ENCODE peak calls at places on chromosomes 16 and 17, in five cellular contexts. U is PC-9, A is heart left ventricle, E is right atrium auricular region, Y is left lung. C is an unnamed sample. For H3K9me3, the result is how much of the 10 kb centered on the place peaks cover.

GRCh38 chr17:15216481-15216880 is 48.6 kb downstream of the PMP22 start:
- DNase-seq in Y (no peak), E (no peak), U (no peak), A (no peak), C (no peak)

GRCh38 chr16:27326738-27327585 is 13.2 kb downstream of the IL4R start:
- DNase-seq in A (peak), Y (peak), U (peak), E (peak), C (peak)

GRCh38 chr16:72927199-72928088 is 120.5 kb downstream of the ZFHX3 start:
- DNase-seq in Y (peak), E (no peak), U (peak), A (no peak), C (no peak)

GRCh38 chr16:23131841-23132576 is 17.2 kb downstream of the USP31 start:
- DNase-seq in Y (no peak), A (no peak), E (no peak), U (no peak), C (no peak)

GRCh38 chr17:41466988-41467387 is at the start of gene KRT32:
- DNase-seq in E (no peak), U (no peak), A (no peak), Y (no peak), C (no peak)

GRCh38 chr17:57574040-57574513 is 171.0 kb downstream of the CCDC182 start:
- DNase-seq in E (peak), A (peak), U (no peak), Y (peak), C (no peak)

GRCh38 chr17:27788919-27789318 is 11.4 kb downstream of the NOS2 start:
- DNase-seq in Y (peak), U (no peak), A (no peak), E (no peak), C (no peak)

GRCh38 chr17:55765472-55765871 is 14.6 kb downstream of the PCTP start:
- DNase-seq in Y (no peak), E (no peak), U (no peak), A (no peak), C (no peak)

GRCh38 chr17:62869885-62870580 is 61.9 kb upstream of the MARCHF10 start:
- DNase-seq in A (no peak), E (no peak), Y (no peak), U (peak), C (no peak)

GRCh38 chr16:29862383-29862883 is 593 bp downstream of the CDIPT start:
- DNase-seq in U (peak), Y (no peak), E (no peak), A (no peak), C (no peak)

GRCh38 chr17:82031885-82032627 is 578 bp downstream of the RAC3 start:
- DNase-seq in E (no peak), U (peak), A (no peak), Y (peak), C (no peak)

GRCh38 chr17:48026503-48027321 is 10.9 kb downstream of the COPZ2 start:
- DNase-seq in Y (peak), U (peak), A (peak), E (peak), C (peak)

GRCh38 chr17:2044263-2044894 is 2.6 kb downstream of the OVCA2 start:
- DNase-seq in E (no peak), A (no peak), Y (no peak), U (no peak), C (no peak)

GRCh38 chr16:11354733-11355574 is 9.7 kb downstream of the RMI2 start:
- DNase-seq in U (no peak), Y (no peak), A (no peak), E (no peak), C (no peak)

GRCh38 chr17:30920282-30920681 is 1.5 kb upstream of the ADAP2 start:
- DNase-seq in A (peak), U (no peak), Y (no peak), E (no peak), C (no peak)

GRCh38 chr17:46822388-46822921 is 4.0 kb upstream of the WNT3 start:
- DNase-seq in E (no peak), U (no peak), Y (peak), A (no peak), C (no peak)

GRCh38 chr16:69340095-69340644 is 598 bp downstream of the NIP7 start:
- DNase-seq in Y (no peak), A (no peak), U (no peak), E (no peak), C (no peak)

GRCh38 chr17:27810211-27810901 is 10.0 kb upstream of the NOS2 start:
- DNase-seq in A (no peak), U (no peak), E (no peak), Y (no peak), C (no peak)

GRCh38 chr17:81512560-81512983 is at the start of gene ACTG1:
- DNase-seq in Y (peak), A (peak), E (peak), U (peak), C (no peak)

GRCh38 chr17:13638855-13639458 is 37.2 kb upstream of the HS3ST3A1 start:
- DNase-seq in A (no peak), E (no peak), U (no peak), Y (no peak), C (no peak)

GRCh38 chr17:80862978-80863377 is 128.7 kb upstream of the CHMP6 start:
- DNase-seq in Y (no peak), U (no peak), A (no peak), E (no peak), C (no peak)

GRCh38 chr16:81175325-81175891 is 63.1 kb upstream of the BCO1 start:
- DNase-seq in E (no peak), A (no peak), Y (no peak), U (peak), C (no peak)

GRCh38 chr17:44522883-44523671 is 19.9 kb upstream of the GPATCH8 start:
- DNase-seq in A (peak), Y (no peak), U (peak), E (peak), C (no peak)

GRCh38 chr17:63082273-63082861 is 116.3 kb downstream of the TANC2 start:
- DNase-seq in E (no peak), U (no peak), A (no peak), Y (no peak), C (no peak)

GRCh38 chr17:60622961-60623360 is 23.0 kb downstream of the PPM1D start:
- DNase-seq in A (no peak), Y (no peak), E (no peak), U (no peak), C (no peak)

GRCh38 chr16:65122974-65123845 is 1.3 kb upstream of the CDH11 start:
- DNase-seq in Y (peak), E (peak), A (peak), U (no peak), C (no peak)

GRCh38 chr16:85465328-85466307 is 147.5 kb upstream of the GSE1 start:
- DNase-seq in U (peak), A (peak), E (peak), Y (no peak), C (no peak)

GRCh38 chr16:65538945-65539344 is 417.1 kb upstream of the CDH11 start:
- DNase-seq in A (no peak), U (no peak), E (no peak), Y (no peak), C (no peak)

GRCh38 chr16:67872631-67873434 is at the start of gene EDC4:
- DNase-seq in A (peak), E (peak), U (peak), Y (peak), C (peak)

GRCh38 chr17:80424261-80424660 is 9.3 kb downstream of the ENDOV start:
- DNase-seq in U (no peak), E (no peak), Y (peak), A (no peak), C (no peak)

GRCh38 chr17:1888741-1889140 is 58.9 kb downstream of the RPA1 start:
- DNase-seq in E (no peak), A (no peak), Y (no peak), U (no peak), C (no peak)

GRCh38 chr17:70863436-70864248 is 694.3 kb downstream of the KCNJ2 start:
- DNase-seq in Y (no peak), U (no peak), A (peak), E (peak), C (no peak)

GRCh38 chr16:78256686-78257375 is 157.4 kb downstream of the WWOX start:
- DNase-seq in Y (no peak), A (no peak), E (no peak), U (no peak), C (no peak)

GRCh38 chr17:41507315-41507880 is 2.0 kb upstream of the KRT13 start:
- DNase-seq in E (no peak), U (peak), A (no peak), Y (peak), C (no peak)

GRCh38 chr17:65495255-65496060 is 66.0 kb downstream of the AXIN2 start:
- DNase-seq in U (peak), Y (no peak), E (no peak), A (no peak), C (no peak)

GRCh38 chr17:29176500-29177351 is 3.5 kb downstream of the MYO18A start:
- DNase-seq in U (peak), E (no peak), A (peak), Y (peak), C (no peak)

DNA sequence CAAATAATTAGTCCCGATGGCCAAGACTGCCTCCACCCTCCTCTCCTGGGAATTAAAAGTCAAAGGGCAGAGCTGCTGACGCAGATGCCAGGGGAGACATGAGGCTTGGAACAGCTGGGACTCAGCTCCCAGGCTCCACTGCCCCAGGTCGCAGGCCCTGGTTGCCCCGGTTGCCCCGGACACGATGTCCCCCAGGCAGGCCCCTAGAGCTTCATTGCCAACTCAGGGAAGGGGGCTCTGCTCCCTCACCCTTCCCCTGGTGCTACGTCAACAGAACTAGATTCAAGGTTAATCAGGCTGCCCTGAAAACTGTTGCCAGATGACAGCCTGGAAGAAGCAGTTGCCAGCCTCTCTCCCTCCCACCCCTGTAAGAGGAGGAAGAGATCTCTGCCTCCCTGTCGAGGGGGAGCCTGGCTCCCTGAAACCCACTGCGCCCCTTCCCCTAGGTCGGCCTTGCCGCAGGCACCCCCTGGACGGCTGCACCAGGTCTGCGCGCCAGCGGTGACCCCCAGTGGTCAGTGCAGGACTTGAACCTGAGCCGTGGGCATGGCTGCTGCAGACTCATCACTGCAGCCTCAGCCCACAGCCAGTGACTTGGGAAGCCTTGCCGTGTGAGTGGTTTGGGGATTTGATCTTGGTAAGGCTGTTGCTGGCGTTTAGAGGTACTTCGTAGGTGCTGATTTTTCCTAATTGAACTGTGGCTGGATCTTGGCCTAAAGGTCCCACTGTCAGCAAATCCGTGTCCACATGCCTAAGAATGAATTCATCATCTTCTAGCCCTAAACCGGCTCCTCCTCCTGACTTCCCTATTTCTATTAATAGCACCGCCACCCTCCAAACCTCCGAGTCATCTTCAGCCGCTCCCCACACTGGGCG is 84.1 kb upstream of the TOB1 start:
- DNase-seq in Y (peak), E (peak), U (peak), A (peak), C (peak)
- H3K4me3 ChIP-seq in Y (no peak), E (no peak), U (peak), A (no peak), C (peak)

GRCh38 chr17:5182597-5183409 is 8.9 kb downstream of the ZNF594 start:
- DNase-seq in A (no peak), Y (no peak), U (no peak), E (no peak), C (no peak)
- H3K9me3 ChIP-seq in A (half or more), Y (half or more), U (half or more), E (half or more), C (half or more)

DNA sequence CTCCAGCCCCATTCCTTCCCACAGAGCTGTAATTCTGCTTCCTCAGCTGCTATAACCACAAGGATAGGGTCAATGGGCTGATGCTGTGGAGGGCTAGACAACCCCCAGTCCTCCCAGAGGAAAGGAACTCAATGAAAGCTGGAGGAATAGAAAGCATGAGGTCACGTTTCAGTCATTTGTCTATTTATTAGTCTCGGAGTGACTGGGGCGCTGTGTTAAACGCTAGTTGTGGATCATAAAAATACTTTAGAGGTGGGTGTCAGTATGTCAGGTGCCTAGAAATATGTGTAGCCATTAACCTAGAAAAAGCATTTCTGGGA is 791 bp upstream of the CCL3L1 start:
- DNase-seq in A (no peak), Y (no peak), U (no peak), E (no peak), C (no peak)
- H3K4me3 ChIP-seq in A (no peak), Y (no peak), U (no peak), E (no peak), C (no peak)

DNA sequence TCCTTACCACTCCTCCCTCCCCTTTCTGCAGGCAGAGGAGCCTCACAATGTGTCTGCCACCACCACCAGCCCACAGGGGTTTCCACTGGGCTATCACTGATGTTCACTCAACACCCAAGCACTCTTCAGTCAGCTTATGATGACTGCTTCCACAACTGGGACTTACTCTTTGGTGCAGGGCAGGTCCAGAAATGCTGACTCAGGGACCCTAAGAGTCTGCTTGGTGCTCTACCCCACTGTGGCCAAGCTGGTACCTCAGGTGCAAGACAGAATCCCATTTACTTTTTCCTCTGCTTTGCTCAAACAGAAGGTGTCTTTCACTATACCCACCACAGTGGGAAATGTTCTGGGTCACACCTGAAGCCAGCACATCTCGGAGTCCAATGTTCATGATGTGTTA is 40.1 kb downstream of the ZNF267 start:
- DNase-seq in U (no peak), Y (no peak), A (no peak), E (no peak), C (no peak)
- H3K9me3 ChIP-seq in U (half or more), Y (half or more), A (half or more), E (half or more), C (half or more)

C was measured in thoracic aorta.